ENCODE peak calls at places on chromosomes 3 and 15, in ten cellular contexts. H, X, Y, V, U, O, E, B, R and L are unnamed samples.

GRCh38 chr15:80251505-80252280 is at the start of gene CTXND1:
- DNase-seq in R (no peak), H (no peak), E (no peak), V (no peak), O (no peak), Y (no peak), X (no peak), U (no peak), B (no peak), L (no peak)

GRCh38 chr3:62319570-62320243 is 53.6 kb downstream of the FEZF2 start:
- DNase-seq in E (no peak), V (no peak), U (no peak), O (no peak), B (no peak), H (no peak), Y (no peak), X (no peak), R (no peak), L (no peak)

GRCh38 chr15:74978503-74978902 is 16.9 kb upstream of the SCAMP5 start:
- DNase-seq in H (no peak), V (no peak), U (no peak), R (no peak), O (peak), Y (no peak), X (peak), B (no peak), E (peak), L (no peak)

GRCh38 chr3:179929091-179929529 is 107.6 kb downstream of the PEX5L start:
- DNase-seq in X (peak), O (peak), Y (no peak), V (no peak), R (no peak), H (peak), B (peak), E (peak), U (peak), L (no peak)

GRCh38 chr15:63501256-63502089 is 2.9 kb upstream of the USP3 start:
- DNase-seq in B (peak), U (peak), H (peak), Y (peak), R (peak), V (peak), X (peak), E (peak), O (peak), L (peak)

GRCh38 chr3:98371186-98371585 is 17.5 kb downstream of the OR5K4 start:
- DNase-seq in R (no peak), B (no peak), Y (no peak), V (no peak), O (no peak), U (no peak), E (no peak), H (no peak), X (no peak), L (no peak)

GRCh38 chr3:159783780-159784747 is 204.6 kb upstream of the IL12A start:
- DNase-seq in U (no peak), R (no peak), B (no peak), E (no peak), V (no peak), O (no peak), X (no peak), H (peak), Y (no peak), L (no peak)

GRCh38 chr15:26126819-26127387 is 263.8 kb upstream of the ATP10A start:
- DNase-seq in Y (no peak), R (no peak), H (no peak), E (no peak), O (no peak), U (no peak), V (no peak), X (no peak), B (no peak), L (no peak)

GRCh38 chr3:158221426-158221825 is 111.5 kb downstream of the RSRC1 start:
- DNase-seq in X (no peak), Y (no peak), R (no peak), B (no peak), H (no peak), O (peak), E (peak), V (no peak), U (no peak), L (no peak)

GRCh38 chr3:133413166-133414020 is 13.5 kb downstream of the BFSP2 start:
- DNase-seq in O (peak), V (no peak), Y (no peak), R (no peak), E (peak), B (no peak), U (no peak), X (no peak), H (no peak), L (no peak)

GRCh38 chr3:122112754-122113153 is 57.6 kb downstream of the CD86 start:
- DNase-seq in O (no peak), E (no peak), X (no peak), R (no peak), Y (no peak), H (no peak), V (no peak), U (no peak), B (no peak), L (no peak)

GRCh38 chr3:13301295-13301987 is 118.7 kb downstream of the NUP210 start:
- DNase-seq in R (no peak), B (no peak), O (peak), Y (no peak), X (peak), U (no peak), E (peak), H (peak), V (no peak), L (no peak)

GRCh38 chr3:64945171-64945684 is 257.4 kb upstream of the ADAMTS9 start:
- DNase-seq in H (no peak), O (no peak), E (no peak), B (no peak), R (no peak), U (peak), Y (no peak), X (no peak), V (no peak), L (no peak)

GRCh38 chr3:160473978-160474377 is 24.4 kb upstream of the TRIM59 start:
- DNase-seq in O (peak), H (no peak), U (no peak), V (no peak), Y (no peak), B (no peak), X (peak), R (no peak), E (peak), L (no peak)

GRCh38 chr3:144034715-144035114 is 63.1 kb downstream of the DIPK2A start:
- DNase-seq in B (no peak), V (no peak), O (no peak), R (no peak), U (no peak), E (no peak), Y (no peak), X (no peak), H (no peak), L (no peak)

GRCh38 chr3:18444597-18445420 is 19.7 kb upstream of the SATB1 start:
- DNase-seq in R (no peak), V (peak), Y (peak), U (peak), X (no peak), E (peak), H (peak), B (peak), O (peak), L (peak)

GRCh38 chr3:117788086-117788485 is 1078.5 kb downstream of the TUSC7 start:
- DNase-seq in X (peak), B (no peak), Y (no peak), E (peak), R (no peak), H (no peak), O (peak), U (no peak), V (no peak), L (no peak)

GRCh38 chr3:81375921-81376320 is 385.5 kb downstream of the GBE1 start:
- DNase-seq in Y (no peak), U (no peak), B (no peak), H (no peak), R (no peak), V (no peak), E (no peak), X (no peak), O (no peak), L (no peak)

GRCh38 chr3:119240101-119240581 is 537 bp downstream of the B4GALT4 start:
- DNase-seq in X (no peak), E (no peak), U (peak), R (no peak), B (peak), O (no peak), Y (peak), H (no peak), V (peak), L (no peak)

GRCh38 chr3:42983927-42984326 is 4.8 kb downstream of the GASK1A start:
- DNase-seq in E (no peak), U (no peak), Y (no peak), R (no peak), X (no peak), O (no peak), B (no peak), H (no peak), V (no peak), L (no peak)

GRCh38 chr15:78290222-78290621 is 9.2 kb downstream of the SKIC8 start:
- DNase-seq in X (no peak), B (no peak), U (no peak), R (no peak), O (no peak), Y (no peak), E (no peak), V (no peak), H (no peak), L (no peak)

GRCh38 chr3:62287528-62287927 is 85.8 kb downstream of the FEZF2 start:
- DNase-seq in X (no peak), B (no peak), O (no peak), U (no peak), Y (no peak), E (no peak), R (no peak), H (no peak), V (no peak), L (no peak)

GRCh38 chr3:193853511-193854219 is 260.7 kb downstream of the OPA1 start:
- DNase-seq in Y (no peak), X (no peak), E (no peak), B (no peak), R (no peak), H (no peak), U (no peak), O (no peak), V (no peak), L (no peak)

GRCh38 chr3:152321806-152322377 is 53.2 kb downstream of the MBNL1 start:
- DNase-seq in V (no peak), E (no peak), Y (no peak), R (no peak), H (no peak), X (no peak), B (no peak), U (no peak), O (no peak), L (no peak)

DNA sequence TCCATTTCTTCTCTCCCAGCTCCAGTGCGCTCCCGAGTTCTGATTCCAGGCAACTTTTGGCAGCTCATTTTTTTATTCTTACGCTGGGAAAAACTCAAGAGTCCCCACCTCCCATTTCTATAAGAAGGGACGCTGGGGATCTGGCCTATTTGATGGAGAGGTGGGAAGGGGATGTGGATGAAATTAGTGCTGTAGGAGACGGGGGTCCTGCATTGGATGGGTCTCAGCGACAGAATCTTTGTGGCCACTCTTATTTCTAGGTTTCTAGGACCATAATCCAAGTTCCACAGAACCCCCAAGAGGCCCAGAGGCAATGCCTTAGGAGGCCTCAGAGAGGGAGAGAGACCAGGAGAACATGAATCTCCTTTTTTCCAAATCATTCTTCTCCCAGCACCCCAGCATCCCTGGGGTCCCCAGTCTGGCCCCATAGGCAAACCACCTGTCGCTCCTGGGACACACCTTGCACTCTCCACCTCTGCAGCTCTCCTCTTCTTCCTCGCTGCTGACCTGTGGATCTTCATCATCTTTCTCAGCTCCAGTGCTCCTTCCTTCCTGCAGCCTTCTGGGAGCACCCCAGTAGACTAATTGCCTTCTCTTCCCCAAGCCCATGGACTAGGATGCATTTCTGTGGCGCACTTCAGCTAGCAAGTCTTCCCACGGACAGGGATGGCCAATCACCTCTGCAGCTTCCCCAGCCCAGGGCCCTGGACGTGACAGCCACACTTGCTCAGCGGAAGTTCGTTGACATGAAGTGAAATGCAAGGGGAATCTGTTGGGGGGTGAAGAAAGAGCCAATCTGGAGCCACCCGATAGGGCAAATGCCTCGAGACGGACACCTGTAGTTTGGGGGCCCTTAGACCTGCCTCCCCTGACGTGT is 100.1 kb upstream of the ALDH1A3 start:
- DNase-seq in V (no peak), R (no peak), H (no peak), E (no peak), X (no peak), O (no peak), Y (no peak), B (peak), U (peak), L (no peak)
- H3K4me3 ChIP-seq in V (no peak), R (no peak), H (no peak), E (no peak), X (no peak), O (no peak), Y (no peak), B (no peak), U (no peak), L (no peak)

GRCh38 chr3:10196389-10197052 is 31.8 kb downstream of the IRAK2 start:
- DNase-seq in V (peak), B (no peak), E (peak), R (no peak), H (peak), X (peak), O (peak), Y (no peak), U (no peak), L (peak)

GRCh38 chr3:10195692-10196091 is 31.0 kb downstream of the IRAK2 start:
- DNase-seq in O (no peak), V (no peak), Y (no peak), U (no peak), E (no peak), X (no peak), B (no peak), H (no peak), R (no peak), L (peak)

GRCh38 chr3:10192953-10193691 is 28.4 kb downstream of the IRAK2 start:
- DNase-seq in V (no peak), U (peak), Y (no peak), X (peak), B (no peak), H (peak), E (peak), R (no peak), O (peak), L (peak)

GRCh38 chr3:10193692-10194327 is 29.1 kb downstream of the IRAK2 start:
- DNase-seq in U (no peak), V (no peak), E (no peak), X (no peak), O (no peak), R (no peak), B (no peak), H (peak), Y (no peak), L (peak)

GRCh38 chr3:10194328-10195071 is 29.8 kb downstream of the IRAK2 start:
- DNase-seq in Y (peak), R (peak), U (no peak), E (no peak), V (peak), H (peak), O (no peak), B (no peak), X (no peak), L (peak)
- H3K4me3 ChIP-seq in Y (no peak), R (peak), U (no peak), E (no peak), V (no peak), H (peak), O (no peak), B (no peak), X (no peak), L (no peak)

GRCh38 chr3:109073116-109073515 is 44.8 kb downstream of the MORC1 start:
- DNase-seq in B (no peak), E (no peak), H (no peak), V (no peak), Y (no peak), O (no peak), U (no peak), X (no peak), R (no peak), L (no peak)

GRCh38 chr3:109071349-109072142 is 46.4 kb downstream of the MORC1 start:
- DNase-seq in U (no peak), V (no peak), O (no peak), R (no peak), X (no peak), B (peak), H (peak), Y (no peak), E (no peak), L (peak)

GRCh38 chr3:109070232-109070631 is 47.7 kb downstream of the MORC1 start:
- DNase-seq in X (no peak), H (no peak), E (no peak), O (no peak), U (no peak), B (no peak), V (no peak), Y (no peak), R (no peak), L (no peak)

DNA sequence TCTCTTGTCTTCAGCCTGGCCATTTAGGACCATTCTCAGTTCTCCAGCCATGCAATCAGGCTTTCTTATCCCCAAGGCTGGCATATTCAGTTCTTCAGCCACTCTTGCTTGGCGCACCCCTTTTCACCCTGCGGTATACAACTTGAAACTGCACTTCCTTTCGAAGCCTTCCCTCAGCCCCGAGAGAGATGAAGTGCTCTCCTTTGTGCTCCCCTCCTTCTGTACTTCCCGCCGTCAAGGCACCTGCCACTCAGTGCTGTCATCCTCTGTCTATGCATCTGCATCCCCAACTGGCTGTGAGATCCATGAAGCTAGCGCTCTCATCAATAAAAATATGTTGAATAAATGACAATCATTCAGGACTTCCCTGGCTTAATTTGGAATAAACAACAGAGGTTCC is 45.7 kb downstream of the MORC1 start:
- DNase-seq in R (no peak), O (no peak), B (no peak), H (peak), Y (no peak), X (no peak), V (no peak), U (no peak), E (no peak), L (no peak)
- H3K4me3 ChIP-seq in R (no peak), O (no peak), B (no peak), H (no peak), Y (no peak), X (no peak), V (no peak), U (no peak), E (no peak), L (no peak)

GRCh38 chr15:57377478-57377847 is 1.2 kb downstream of the CGNL1 start:
- DNase-seq in O (no peak), V (no peak), U (no peak), H (no peak), E (no peak), B (no peak), Y (no peak), X (no peak), R (no peak), L (no peak)
- H3K4me3 ChIP-seq in O (no peak), V (peak), U (peak), H (no peak), E (no peak), B (peak), Y (no peak), X (no peak), R (peak), L (no peak)